ENCODE peak calls at places on chromosomes 5 and 9, in four cellular contexts. One of them, this sample, is unnamed.

GRCh38 chr9:136742640-136743391 is at the start of gene LCN10:
- DNase-seq in MCF 10A: no peak
- DNase-seq in AG04449: no peak
- DNase-seq in H9: peak
- DNase-seq in this sample: no peak

GRCh38 chr9:97478301-97478981 is 23.0 kb upstream of the TMOD1 start:
- DNase-seq in H9: no peak
- DNase-seq in MCF 10A: no peak
- DNase-seq in AG04449: no peak
- DNase-seq in this sample: no peak

GRCh38 chr5:65172486-65173129 is 309.1 kb downstream of the ADAMTS6 start:
- DNase-seq in H9: no peak
- DNase-seq in AG04449: peak
- DNase-seq in MCF 10A: peak
- DNase-seq in this sample: no peak

GRCh38 chr5:160496784-160497183 is 75.1 kb downstream of the PTTG1 start:
- DNase-seq in H9: no peak
- DNase-seq in AG04449: no peak
- DNase-seq in MCF 10A: no peak
- DNase-seq in this sample: no peak

GRCh38 chr5:91164424-91164823 is 218.7 kb downstream of the ARRDC3 start:
- DNase-seq in MCF 10A: no peak
- DNase-seq in AG04449: no peak
- DNase-seq in H9: no peak
- DNase-seq in this sample: no peak

GRCh38 chr9:86408121-86408520 is 53.9 kb upstream of the TUT7 start:
- DNase-seq in H9: no peak
- DNase-seq in MCF 10A: peak
- DNase-seq in AG04449: no peak
- DNase-seq in this sample: no peak

GRCh38 chr5:1484416-1485319 is 39.1 kb downstream of the LPCAT1 start:
- DNase-seq in H9: no peak
- DNase-seq in MCF 10A: no peak
- DNase-seq in AG04449: no peak
- DNase-seq in this sample: no peak

GRCh38 chr5:7876867-7877266 is 7.9 kb downstream of the MTRR start:
- DNase-seq in AG04449: no peak
- DNase-seq in MCF 10A: peak
- DNase-seq in H9: no peak
- DNase-seq in this sample: no peak

GRCh38 chr5:130652178-130652577 is 512.9 kb downstream of the HINT1 start:
- DNase-seq in AG04449: peak
- DNase-seq in MCF 10A: peak
- DNase-seq in H9: no peak
- DNase-seq in this sample: no peak

GRCh38 chr9:37430841-37431597 is 8.5 kb downstream of the GRHPR start:
- DNase-seq in AG04449: no peak
- DNase-seq in MCF 10A: no peak
- DNase-seq in H9: peak
- DNase-seq in this sample: no peak

GRCh38 chr5:59007460-59008063 is 424.7 kb downstream of the RAB3C start:
- DNase-seq in H9: no peak
- DNase-seq in AG04449: no peak
- DNase-seq in MCF 10A: peak
- DNase-seq in this sample: no peak

GRCh38 chr9:129809346-129809745 is 6.4 kb downstream of the TOR1B start:
- DNase-seq in AG04449: no peak
- DNase-seq in MCF 10A: no peak
- DNase-seq in H9: no peak
- DNase-seq in this sample: no peak

GRCh38 chr5:24642022-24642421 is 2.8 kb downstream of the CDH10 start:
- DNase-seq in H9: no peak
- DNase-seq in AG04449: no peak
- DNase-seq in MCF 10A: peak
- DNase-seq in this sample: no peak

GRCh38 chr9:120348951-120349429 is 231.0 kb downstream of the CDK5RAP2 start:
- DNase-seq in H9: peak
- DNase-seq in MCF 10A: peak
- DNase-seq in AG04449: no peak
- DNase-seq in this sample: no peak

GRCh38 chr9:76456202-76456926 is 2.6 kb upstream of the GCNT1 start:
- DNase-seq in MCF 10A: peak
- DNase-seq in AG04449: no peak
- DNase-seq in H9: peak
- DNase-seq in this sample: peak

GRCh38 chr5:53123702-53124101 is 14.1 kb upstream of the MOCS2 start:
- DNase-seq in MCF 10A: peak
- DNase-seq in AG04449: no peak
- DNase-seq in H9: no peak
- DNase-seq in this sample: no peak
- TF ChIP-seq CTCF in MCF 10A: peak
- TF ChIP-seq CTCF in AG04449: no peak
- TF ChIP-seq CTCF in H9: no peak
- TF ChIP-seq CTCF in this sample: peak

DNA sequence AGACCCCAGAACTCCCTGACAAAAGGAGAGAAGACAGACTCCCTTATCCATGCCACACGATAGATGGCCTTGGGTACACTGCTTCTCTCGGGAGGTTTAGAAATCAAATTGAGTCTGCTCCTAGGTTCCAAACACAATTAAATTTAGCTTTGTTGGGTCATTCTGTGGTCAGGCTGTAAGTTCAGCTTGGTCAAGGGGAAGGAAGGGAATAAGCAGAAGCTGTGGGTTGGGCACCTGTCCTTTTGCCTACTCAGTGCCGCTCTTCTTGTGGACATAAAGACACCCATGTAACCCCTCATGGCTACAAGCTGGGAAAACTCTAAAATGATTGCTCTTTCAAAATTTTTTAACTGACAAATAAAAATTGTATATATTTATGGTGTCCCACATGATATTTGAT is 19.1 kb upstream of the AK3 start:
- DNase-seq in AG04449: no peak
- DNase-seq in H9: no peak
- DNase-seq in MCF 10A: no peak
- DNase-seq in this sample: no peak
- TF ChIP-seq CTCF in AG04449: no peak
- TF ChIP-seq CTCF in H9: no peak
- TF ChIP-seq CTCF in MCF 10A: no peak
- TF ChIP-seq CTCF in this sample: no peak

DNA sequence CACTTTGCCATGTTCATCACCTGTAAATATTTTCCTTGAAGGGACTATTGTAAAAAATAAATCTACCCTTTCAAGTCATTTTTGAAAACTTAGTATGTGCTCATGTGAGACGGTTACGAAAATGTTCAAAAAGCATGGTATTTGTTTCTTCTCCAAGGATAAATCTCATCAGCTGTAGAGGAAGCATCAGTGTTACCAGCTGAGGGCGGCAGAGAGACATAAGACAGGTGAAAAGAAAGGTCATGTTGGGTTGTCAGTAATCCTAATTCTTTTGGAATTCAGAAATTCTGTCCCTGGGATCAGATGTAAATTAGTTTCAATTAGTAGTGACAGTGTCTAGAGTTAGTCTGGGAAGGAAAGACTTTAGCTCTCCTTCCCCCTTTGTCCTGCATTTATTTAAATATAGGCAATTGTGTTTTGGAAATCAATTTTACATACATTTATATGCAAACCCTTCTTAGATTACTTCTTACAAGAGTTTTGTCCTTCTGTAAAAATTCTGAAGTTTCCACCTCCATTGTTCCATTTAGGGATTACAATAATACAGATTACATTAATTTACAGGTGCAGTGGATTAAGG is 791.9 kb upstream of the CDH6 start:
- DNase-seq in H9: peak
- DNase-seq in AG04449: no peak
- DNase-seq in MCF 10A: peak
- DNase-seq in this sample: peak
- TF ChIP-seq CTCF in H9: peak
- TF ChIP-seq CTCF in AG04449: no peak
- TF ChIP-seq CTCF in MCF 10A: peak
- TF ChIP-seq CTCF in this sample: peak

GRCh38 chr9:110939053-110939452 is 99.2 kb downstream of the LPAR1 start:
- DNase-seq in H9: no peak
- DNase-seq in AG04449: no peak
- DNase-seq in MCF 10A: no peak
- DNase-seq in this sample: no peak
- TF ChIP-seq CTCF in H9: no peak
- TF ChIP-seq CTCF in AG04449: no peak
- TF ChIP-seq CTCF in MCF 10A: no peak
- TF ChIP-seq CTCF in this sample: no peak

GRCh38 chr5:175469916-175470315 is 8.4 kb upstream of the SFXN1 start:
- DNase-seq in H9: no peak
- DNase-seq in AG04449: no peak
- DNase-seq in MCF 10A: no peak
- DNase-seq in this sample: no peak
- TF ChIP-seq CTCF in H9: no peak
- TF ChIP-seq CTCF in AG04449: no peak
- TF ChIP-seq CTCF in MCF 10A: no peak
- TF ChIP-seq CTCF in this sample: no peak

GRCh38 chr5:177578331-177578730 is 13.7 kb upstream of the TMED9 start:
- DNase-seq in H9: no peak
- DNase-seq in MCF 10A: no peak
- DNase-seq in AG04449: no peak
- DNase-seq in this sample: no peak

GRCh38 chr5:177575488-177575887 is 16.5 kb upstream of the TMED9 start:
- DNase-seq in MCF 10A: no peak
- DNase-seq in H9: no peak
- DNase-seq in AG04449: no peak
- DNase-seq in this sample: no peak

GRCh38 chr5:177576169-177576568 is 15.8 kb upstream of the TMED9 start:
- DNase-seq in H9: no peak
- DNase-seq in AG04449: no peak
- DNase-seq in MCF 10A: no peak
- DNase-seq in this sample: no peak
- TF ChIP-seq CTCF in H9: peak
- TF ChIP-seq CTCF in AG04449: no peak
- TF ChIP-seq CTCF in MCF 10A: no peak
- TF ChIP-seq CTCF in this sample: no peak